ENCODE peak calls at places on chromosomes 12 and 14, in eight cellular contexts. D is tibial artery; E is lung; I is ovary; M is CD8-positive, alpha-beta T cell; J is suprapubic skin; P is A673; Q is left lung. Z is an unnamed sample.

GRCh38 chr14:59585891-59586554 is 9.4 kb upstream of the CCDC175 start:
- DNase-seq in J (no peak), D (no peak), P (peak), M (no peak), I (no peak), E (no peak), Q (no peak), Z (no peak)

GRCh38 chr12:20523658-20524057 is 155.3 kb downstream of the PDE3A start:
- DNase-seq in I (no peak), P (no peak), D (no peak), J (no peak), M (no peak), Q (no peak), E (no peak), Z (no peak)

GRCh38 chr12:119068129-119068856 is 87.0 kb downstream of the SRRM4 start:
- DNase-seq in J (no peak), Q (no peak), D (no peak), P (no peak), E (no peak), M (no peak), I (no peak), Z (no peak)

GRCh38 chr12:124821252-124822200 is 42.1 kb downstream of the SCARB1 start:
- DNase-seq in Q (peak), I (no peak), J (no peak), D (no peak), E (no peak), P (no peak), M (no peak), Z (no peak)

GRCh38 chr12:98856897-98857540 is 211.9 kb downstream of the APAF1 start:
- DNase-seq in I (no peak), Q (no peak), D (no peak), E (no peak), M (no peak), J (no peak), P (peak), Z (no peak)

GRCh38 chr14:92401561-92401960 is 78.6 kb downstream of the SLC24A4 start:
- DNase-seq in P (no peak), D (no peak), J (no peak), M (no peak), E (no peak), I (no peak), Q (no peak), Z (no peak)

GRCh38 chr12:51000245-51000644 is 25.9 kb downstream of the SLC11A2 start:
- DNase-seq in I (no peak), P (no peak), E (no peak), J (no peak), Q (no peak), D (no peak), M (no peak), Z (no peak)

GRCh38 chr14:28719130-28719529 is 47.5 kb upstream of the FOXG1 start:
- DNase-seq in J (no peak), E (no peak), D (no peak), M (no peak), P (no peak), Q (no peak), I (no peak), Z (no peak)

GRCh38 chr14:104109121-104109541 is 23.6 kb downstream of the ASPG start:
- DNase-seq in D (peak), E (no peak), M (no peak), Q (peak), I (no peak), J (peak), P (no peak), Z (peak)

GRCh38 chr12:69511870-69512269 is 41.7 kb downstream of the FRS2 start:
- DNase-seq in E (no peak), J (no peak), P (no peak), D (no peak), Q (no peak), M (no peak), I (no peak), Z (no peak)

GRCh38 chr12:57046947-57047890 is 2.7 kb downstream of the MYO1A start:
- DNase-seq in I (no peak), P (no peak), E (no peak), D (no peak), Q (no peak), M (peak), J (no peak), Z (no peak)

GRCh38 chr12:21892341-21892740 is 48.9 kb downstream of the ABCC9 start:
- DNase-seq in E (no peak), D (no peak), Q (no peak), M (no peak), J (no peak), I (no peak), P (no peak), Z (no peak)

GRCh38 chr12:5186715-5187114 is 143.0 kb downstream of the KCNA5 start:
- DNase-seq in D (no peak), E (no peak), Q (no peak), I (no peak), J (no peak), P (no peak), M (no peak), Z (no peak)

GRCh38 chr12:110279561-110279960 is 1.5 kb upstream of the ATP2A2 start:
- DNase-seq in M (no peak), J (no peak), E (no peak), I (no peak), D (no peak), P (no peak), Q (no peak), Z (no peak)

GRCh38 chr12:53867216-53868012 is 71.2 kb upstream of the HOXC13 start:
- DNase-seq in Q (no peak), I (no peak), P (no peak), M (no peak), E (no peak), D (no peak), J (no peak), Z (no peak)

GRCh38 chr12:68587448-68587873 is 23.2 kb upstream of the RAP1B start:
- DNase-seq in E (no peak), J (no peak), I (no peak), D (no peak), Q (no peak), M (peak), P (no peak), Z (no peak)

GRCh38 chr12:59664495-59664894 is 68.7 kb downstream of the SLC16A7 start:
- DNase-seq in E (no peak), P (no peak), D (no peak), M (no peak), Q (no peak), I (no peak), J (no peak), Z (no peak)

GRCh38 chr12:2691001-2691339 is 103.8 kb upstream of the FKBP4 start:
- DNase-seq in M (peak), P (no peak), J (no peak), E (peak), Q (no peak), I (peak), D (no peak), Z (no peak)

GRCh38 chr12:50750366-50750765 is 13.5 kb upstream of the ATF1 start:
- DNase-seq in E (no peak), Q (no peak), P (no peak), J (no peak), M (no peak), I (no peak), D (no peak), Z (no peak)

GRCh38 chr14:50222061-50222613 is 9.2 kb downstream of the SOS2 start:
- DNase-seq in E (no peak), M (no peak), P (no peak), J (no peak), Q (no peak), D (no peak), I (no peak), Z (no peak)

GRCh38 chr12:26269554-26270284 is 74.3 kb downstream of the SSPN start:
- DNase-seq in E (no peak), J (no peak), M (no peak), Q (no peak), P (no peak), D (no peak), I (no peak), Z (no peak)

GRCh38 chr14:101318271-101318670 is 243.0 kb upstream of the DIO3 start:
- DNase-seq in D (no peak), P (no peak), Q (no peak), E (no peak), M (no peak), I (no peak), J (no peak), Z (no peak)
- TF ChIP-seq CTCF in D (no peak), P (no peak), Q (no peak), E (no peak), M (no peak), I (no peak), J (no peak), Z (no peak)

DNA sequence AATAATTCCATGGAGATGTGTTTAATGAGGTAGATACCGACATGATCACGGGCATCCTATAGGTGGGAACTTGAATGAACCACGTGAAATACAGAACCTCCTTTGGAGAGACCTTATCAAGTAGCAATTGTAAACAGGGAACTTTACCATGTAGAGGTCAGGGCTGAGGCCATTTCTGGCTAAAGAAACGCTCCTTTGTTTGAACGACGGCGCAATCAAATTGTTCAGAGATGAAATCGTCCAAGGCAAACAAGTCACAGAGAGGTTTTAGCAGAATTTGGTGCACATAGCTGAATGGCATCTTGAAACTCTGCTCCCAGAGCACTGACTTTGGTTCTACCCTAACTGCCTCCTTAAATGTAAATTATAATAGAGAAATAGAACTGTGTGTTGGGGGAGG is 9.8 kb downstream of the PRIMA1 start:
- DNase-seq in I (no peak), Q (no peak), P (no peak), D (no peak), E (no peak), J (no peak), M (no peak), Z (no peak)
- H3K27ac ChIP-seq in I (no peak), Q (no peak), P (no peak), D (no peak), E (no peak), J (no peak), M (no peak), Z (peak)

GRCh38 chr14:96959992-96960391 is 162.8 kb downstream of the VRK1 start:
- DNase-seq in D (no peak), J (no peak), P (no peak), I (no peak), E (no peak), Q (no peak), M (no peak), Z (no peak)

GRCh38 chr14:96961895-96962294 is 164.7 kb downstream of the VRK1 start:
- DNase-seq in E (no peak), P (no peak), Q (no peak), M (no peak), I (no peak), J (no peak), D (no peak), Z (no peak)

GRCh38 chr14:96962337-96962736 is 165.2 kb downstream of the VRK1 start:
- DNase-seq in E (no peak), J (no peak), M (peak), D (no peak), P (no peak), Q (no peak), I (no peak), Z (no peak)

GRCh38 chr14:96958057-96958456 is 160.9 kb downstream of the VRK1 start:
- DNase-seq in I (no peak), Q (no peak), P (no peak), E (no peak), M (no peak), D (no peak), J (no peak), Z (no peak)

DNA sequence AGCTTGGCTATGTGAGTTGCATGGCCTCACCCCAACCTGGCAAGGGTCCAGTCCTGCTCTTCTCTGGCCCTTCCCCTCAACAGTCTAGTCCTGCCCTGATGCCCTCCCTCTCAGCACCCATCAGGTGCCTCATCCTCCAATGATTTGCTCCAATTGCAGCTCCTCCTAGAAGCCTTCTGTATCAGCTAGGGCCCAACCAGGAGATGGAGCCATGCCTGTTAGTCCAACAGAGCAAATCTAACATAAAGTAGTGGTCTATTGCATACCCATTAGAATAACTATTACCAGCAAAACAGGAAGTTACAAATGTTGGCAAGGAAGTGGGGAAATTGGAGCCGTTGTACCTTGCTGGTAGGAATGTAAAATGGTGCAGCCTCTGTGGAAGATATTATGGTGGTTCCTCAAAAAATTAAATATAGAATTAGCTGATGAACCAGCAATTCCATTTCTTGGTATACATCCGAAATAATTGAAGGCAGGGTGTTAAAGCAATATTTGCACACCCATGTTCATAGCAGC is 163.5 kb downstream of the VRK1 start:
- DNase-seq in M (no peak), J (no peak), E (no peak), D (no peak), I (no peak), P (no peak), Q (no peak), Z (no peak)
- H3K4me3 ChIP-seq in M (no peak), J (no peak), E (no peak), D (no peak), I (no peak), P (no peak), Q (no peak), Z (no peak)

GRCh38 chr12:101793401-101793800 is 37.4 kb downstream of the GNPTAB start:
- DNase-seq in D (no peak), E (no peak), Q (no peak), P (no peak), J (no peak), I (no peak), M (no peak), Z (no peak)

GRCh38 chr12:101794574-101794973 is 36.2 kb downstream of the GNPTAB start:
- DNase-seq in M (no peak), E (no peak), I (no peak), Q (no peak), J (no peak), P (no peak), D (no peak), Z (no peak)

GRCh38 chr12:101795013-101795412 is 35.7 kb downstream of the GNPTAB start:
- DNase-seq in Q (no peak), I (no peak), P (no peak), J (no peak), M (no peak), E (no peak), D (no peak), Z (no peak)

GRCh38 chr12:101789171-101789570 is 41.6 kb downstream of the GNPTAB start:
- DNase-seq in E (no peak), I (no peak), Q (no peak), P (no peak), J (no peak), M (no peak), D (no peak), Z (no peak)

DNA sequence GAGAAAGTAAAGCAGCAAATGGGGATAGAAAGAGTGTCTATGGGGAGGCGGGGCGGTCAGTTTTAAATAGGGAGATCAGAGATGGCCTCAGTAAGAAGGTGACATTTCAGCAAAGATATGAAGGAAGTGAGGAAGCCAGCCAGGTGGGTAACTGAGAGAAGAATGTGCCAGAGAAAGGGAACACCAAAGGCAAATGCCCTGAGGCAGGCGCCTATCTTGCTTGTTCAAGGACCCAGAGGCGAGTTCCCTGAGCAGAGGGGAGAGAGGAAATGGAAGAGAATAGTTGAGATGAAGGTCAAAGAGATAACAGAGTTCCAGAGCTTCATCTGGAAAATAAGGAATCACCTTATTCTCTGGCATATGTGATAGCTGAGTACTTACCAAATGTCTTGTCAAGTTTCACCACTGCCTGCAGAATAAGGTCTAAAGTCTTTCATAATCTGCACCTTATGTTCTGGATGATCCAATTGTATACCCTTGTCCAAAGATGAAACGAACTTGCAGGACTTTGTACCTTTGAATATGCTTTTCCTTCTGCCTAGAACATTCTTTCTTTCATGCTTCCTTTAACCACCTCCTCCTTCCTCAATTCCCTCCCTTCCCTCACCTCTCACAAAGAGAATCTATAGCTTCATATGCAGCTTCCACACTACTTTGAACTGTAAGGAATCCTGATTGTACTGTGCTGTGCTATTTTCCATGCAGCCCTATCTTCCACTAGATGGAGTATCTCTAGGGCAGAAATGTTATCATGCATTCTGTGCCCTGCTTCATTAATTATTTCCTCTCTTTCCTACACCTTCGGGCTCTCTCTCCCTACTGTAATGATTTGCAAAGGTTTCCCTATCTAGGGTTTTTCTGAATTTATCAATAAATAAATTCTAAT is 38.5 kb downstream of the GNPTAB start:
- DNase-seq in J (no peak), I (no peak), P (no peak), Q (no peak), E (no peak), M (no peak), D (no peak), Z (no peak)
- TF ChIP-seq CTCF in J (no peak), I (no peak), P (peak), Q (no peak), E (no peak), M (no peak), D (no peak), Z (peak)

GRCh38 chr14:52793061-52793460 is 1.7 kb upstream of the GNPNAT1 start:
- DNase-seq in M (no peak), E (no peak), I (no peak), P (no peak), D (no peak), J (no peak), Q (no peak), Z (no peak)

GRCh38 chr14:52790756-52791203 is 627 bp downstream of the GNPNAT1 start:
- DNase-seq in E (no peak), Q (no peak), M (no peak), D (no peak), J (no peak), P (peak), I (no peak), Z (peak)

GRCh38 chr14:52790011-52790755 is 1.2 kb downstream of the GNPNAT1 start:
- DNase-seq in M (no peak), E (no peak), J (no peak), Q (no peak), P (no peak), D (no peak), I (no peak), Z (no peak)

GRCh38 chr14:52791204-52792096 is at the start of gene GNPNAT1:
- DNase-seq in P (peak), I (peak), J (peak), D (peak), E (peak), Q (peak), M (peak), Z (peak)

DNA sequence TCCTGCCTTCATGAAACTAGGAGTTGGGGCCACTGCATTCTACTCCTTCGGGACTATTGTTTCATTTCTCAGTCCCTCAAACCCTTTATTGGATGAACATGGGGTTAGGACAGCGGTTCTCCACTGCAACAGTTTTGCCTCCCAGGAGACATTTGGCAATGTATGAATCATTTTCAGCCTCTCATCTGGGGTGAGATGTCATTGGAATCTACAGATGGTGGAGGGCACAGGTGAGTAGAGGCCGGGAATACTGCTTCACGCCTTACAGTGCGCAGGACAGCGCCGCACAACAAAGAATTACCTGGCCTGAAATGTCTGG is 649 bp upstream of the GNPNAT1 start:
- DNase-seq in E (no peak), D (no peak), M (no peak), J (no peak), I (no peak), Q (no peak), P (no peak), Z (no peak)
- H3K27ac ChIP-seq in E (peak), D (peak), M (peak), J (peak), I (peak), Q (peak), P (no peak), Z (peak)

GRCh38 chr12:120264511-120265202 is 873 bp downstream of the PXN start:
- DNase-seq in M (no peak), Q (no peak), J (no peak), P (no peak), E (no peak), D (no peak), I (no peak), Z (no peak)

GRCh38 chr12:120265203-120265482 is 387 bp downstream of the PXN start:
- DNase-seq in P (no peak), Q (no peak), M (no peak), I (no peak), D (no peak), J (peak), E (peak), Z (no peak)

GRCh38 chr12:120262852-120263724 is 2.4 kb downstream of the PXN start:
- DNase-seq in D (peak), J (no peak), E (no peak), Q (no peak), I (no peak), M (no peak), P (no peak), Z (no peak)

GRCh38 chr12:120263725-120264040 is 1.8 kb downstream of the PXN start:
- DNase-seq in Q (no peak), P (no peak), E (no peak), I (no peak), M (no peak), D (no peak), J (no peak), Z (no peak)

DNA sequence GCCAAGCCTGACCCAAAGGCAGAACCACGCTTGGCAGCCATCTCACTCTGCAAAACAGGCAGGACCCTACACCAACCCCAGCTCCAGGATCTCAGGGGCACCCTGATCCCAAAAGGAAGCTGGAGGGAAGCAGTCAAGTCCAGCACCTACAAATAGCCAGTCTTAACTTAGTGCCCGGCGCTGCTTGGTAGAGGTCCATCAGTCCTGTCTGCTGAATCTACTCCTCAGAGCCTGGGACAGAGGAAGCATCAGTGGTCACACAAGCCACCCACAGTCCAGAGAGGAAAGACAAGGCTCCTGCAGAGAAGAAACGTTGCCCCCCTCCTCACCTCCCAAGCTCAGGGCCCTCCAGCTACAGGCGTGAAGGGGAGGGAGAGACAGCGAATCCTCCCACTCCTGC is 1.4 kb downstream of the PXN start:
- DNase-seq in D (no peak), J (no peak), M (no peak), P (no peak), Q (no peak), I (no peak), E (no peak), Z (no peak)
- H3K4me3 ChIP-seq in D (peak), J (peak), M (peak), P (peak), Q (peak), I (peak), E (peak), Z (peak)

Z was measured in dorsolateral prefrontal cortex.